ENCODE peak calls at places on chromosomes 12 and 14, in nine cellular contexts. I is WTC11, Q is fibroblast of mammary gland, H is epithelial cell of proximal tubule, R is mesothelial cell of epicardium, F is A549, O is ovary, K is HCT116, L is mucosa of descending colon. G is an unnamed sample.
A peak's percentile ranks its signal among the peaks of the same experiment; 100 is the strongest.

GRCh38 chr14:61247935-61248334 is 33.2 kb downstream of the TMEM30B start:
- DNase-seq in R (no peak), F (no peak), Q (peak; percentile 67), L (no peak), K (no peak), H (peak; percentile 50), O (no peak), I (no peak), G (no peak)

GRCh38 chr14:91177073-91177796 is 63.4 kb downstream of the DGLUCY start:
- DNase-seq in R (no peak), L (no peak), H (no peak), O (no peak), I (peak; percentile 41), K (peak; percentile 31), Q (peak; percentile 72), F (peak; percentile 66), G (no peak)

GRCh38 chr14:89540830-89541470 is 123.9 kb upstream of the FOXN3 start:
- DNase-seq in K (no peak), H (peak; percentile 4), I (no peak), O (no peak), L (no peak), Q (peak; percentile 84), R (no peak), F (no peak), G (no peak)

GRCh38 chr14:105845725-105846309 is 319.4 kb downstream of the TMEM121 start:
- DNase-seq in H (no peak), O (no peak), Q (no peak), R (no peak), L (no peak), K (no peak), I (no peak), F (no peak), G (no peak)

GRCh38 chr12:89252284-89252683 is 100.0 kb downstream of the DUSP6 start:
- DNase-seq in R (no peak), H (no peak), K (no peak), O (no peak), F (no peak), I (no peak), Q (peak; percentile 49), L (no peak), G (no peak)

GRCh38 chr12:18382486-18382885 is 121.2 kb downstream of the PIK3C2G start:
- DNase-seq in H (no peak), K (no peak), I (no peak), L (no peak), R (no peak), O (no peak), F (no peak), Q (peak; percentile 5), G (no peak)

GRCh38 chr14:69318901-69319475 is 59.0 kb downstream of the GALNT16 start:
- DNase-seq in Q (no peak), H (no peak), R (no peak), F (no peak), O (no peak), L (no peak), I (peak; percentile 4), K (no peak), G (no peak)

GRCh38 chr14:54447231-54447692 is 6.1 kb upstream of the CNIH1 start:
- DNase-seq in L (no peak), K (no peak), F (peak; percentile 37), H (no peak), Q (peak; percentile 85), O (no peak), I (no peak), R (no peak), G (no peak)

GRCh38 chr14:73809386-73809785 is 42.2 kb upstream of the PTGR2 start:
- DNase-seq in H (no peak), O (no peak), Q (no peak), L (no peak), R (no peak), F (no peak), I (no peak), K (no peak), G (no peak)

GRCh38 chr12:107864235-107864634 is 89.7 kb downstream of the ASCL4 start:
- DNase-seq in R (no peak), F (no peak), L (no peak), O (no peak), Q (no peak), H (no peak), K (no peak), I (peak; percentile 49), G (no peak)

GRCh38 chr12:68317047-68317667 is 15.0 kb downstream of the MDM1 start:
- DNase-seq in Q (peak; percentile 66), H (no peak), K (peak; percentile 27), I (no peak), L (no peak), F (peak; percentile 31), R (no peak), O (peak; percentile 37), G (no peak)

GRCh38 chr14:36935976-36936678 is 236.3 kb downstream of the SLC25A21 start:
- DNase-seq in Q (peak; percentile 2), K (no peak), O (no peak), I (no peak), H (no peak), L (no peak), F (no peak), R (no peak), G (no peak)

GRCh38 chr12:6360578-6361490 is 14.5 kb downstream of the SCNN1A start:
- DNase-seq in F (no peak), R (no peak), K (no peak), L (no peak), O (no peak), I (no peak), H (no peak), Q (no peak), G (no peak)
- TF ChIP-seq CTCF in F (no peak), R (no peak), K (no peak), L (no peak), O (no peak), I (no peak), H (no peak), Q (no peak), G (no peak)

GRCh38 chr12:133180669-133181068 is 626 bp upstream of the ZNF268 start:
- DNase-seq in R (no peak), H (no peak), O (no peak), I (no peak), Q (no peak), F (no peak), K (no peak), L (no peak), G (no peak)

DNA sequence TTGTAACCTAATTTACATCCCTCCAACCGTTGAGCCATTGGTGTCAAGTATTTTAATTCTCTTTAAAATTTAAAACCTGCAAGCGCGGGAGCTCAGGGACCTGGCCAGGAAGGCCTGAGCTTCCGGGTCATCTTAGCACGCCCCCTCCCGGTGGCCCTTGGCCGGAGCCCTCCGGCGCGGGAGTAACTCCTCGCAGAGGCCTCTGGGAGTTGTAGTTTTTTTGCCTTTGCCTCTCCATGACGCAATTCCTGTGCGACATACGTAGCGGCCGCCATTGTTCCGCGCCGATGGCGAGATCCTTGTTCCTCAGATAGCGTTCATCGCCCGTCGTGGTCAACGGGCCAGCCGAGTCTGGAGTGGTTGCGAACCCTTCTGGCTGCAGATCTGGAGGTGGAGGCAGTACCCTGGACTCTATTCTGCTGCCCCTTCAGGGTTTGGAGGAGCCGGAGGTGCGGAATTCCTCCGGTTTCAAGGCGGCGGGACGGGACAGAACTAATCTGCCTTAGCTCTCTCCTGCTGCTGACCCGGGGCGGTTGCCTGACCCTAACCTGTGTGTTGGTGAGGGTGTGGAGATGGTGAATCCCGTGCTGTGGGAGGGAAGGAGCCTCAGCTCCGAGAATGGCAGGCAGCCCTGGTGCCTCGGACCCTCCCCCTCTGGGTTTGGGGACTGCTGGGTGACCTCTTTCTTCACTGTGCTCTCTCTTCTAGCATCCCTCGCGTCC is at the start of gene ZNF268:
- DNase-seq in O (peak; percentile 93), H (peak; percentile 59), L (peak; percentile 93), I (peak; percentile 98), Q (peak; percentile 91), R (peak; percentile 74), K (peak; percentile 85), F (peak; percentile 80), G (peak; percentile 96)
- TF ChIP-seq CTCF in O (peak; percentile 63), H (peak; percentile 88), L (peak; percentile 83), I (peak; percentile 65), Q (peak; percentile 65), R (peak; percentile 65), K (peak; percentile 66), F (peak; percentile 76), G (peak; percentile 89)

GRCh38 chr12:72570601-72571000 is 298.4 kb downstream of the TRHDE start:
- DNase-seq in K (peak; percentile 3), I (peak; percentile 70), Q (no peak), O (no peak), R (no peak), L (no peak), H (no peak), F (no peak), G (no peak)
- TF ChIP-seq CTCF in K (peak; percentile 7), I (peak; percentile 60), Q (no peak), O (no peak), R (no peak), L (no peak), H (peak; percentile 65), F (no peak), G (peak; percentile 6)

GRCh38 chr14:66403183-66403582 is 83.0 kb upstream of the CCDC196 start:
- DNase-seq in R (no peak), L (no peak), H (no peak), Q (peak; percentile 55), I (no peak), K (no peak), O (no peak), F (peak; percentile 13), G (no peak)
- TF ChIP-seq CTCF in R (no peak), L (no peak), H (peak; percentile 71), Q (peak; percentile 56), I (no peak), K (peak; percentile 41), O (peak; percentile 11), F (peak; percentile 55), G (peak; percentile 18)

G was measured in osteocyte.